ENCODE peak calls at places on chromosomes 12 and 14, in six cellular contexts. O, B, V, N, R and T are unnamed samples.

GRCh38 chr14:87678624-87679023 is 314.4 kb downstream of the GALC start:
- DNase-seq in R (no peak), O (no peak), V (no peak), N (no peak), B (no peak), T (no peak)

GRCh38 chr12:24838531-24838950 is 110.4 kb downstream of the BCAT1 start:
- DNase-seq in N (no peak), O (no peak), B (no peak), V (peak; percentile 83), R (peak; percentile 97), T (no peak)

GRCh38 chr14:66464261-66464660 is 21.9 kb upstream of the CCDC196 start:
- DNase-seq in N (no peak), R (no peak), O (no peak), B (no peak), V (no peak), T (no peak)

GRCh38 chr12:117907108-117907689 is 61.6 kb downstream of the KSR2 start:
- DNase-seq in V (no peak), B (no peak), R (no peak), O (no peak), N (no peak), T (no peak)

GRCh38 chr14:76948213-76948947 is 80.1 kb downstream of the IRF2BPL start:
- DNase-seq in B (no peak), N (no peak), V (no peak), O (no peak), R (no peak), T (no peak)

GRCh38 chr14:89634037-89634436 is 217.0 kb upstream of the FOXN3 start:
- DNase-seq in N (no peak), R (no peak), B (no peak), O (no peak), V (no peak), T (no peak)

GRCh38 chr12:107891967-107892366 is 117.5 kb downstream of the ASCL4 start:
- DNase-seq in R (peak; percentile 12), V (no peak), O (no peak), B (no peak), N (no peak), T (peak; percentile 9)

GRCh38 chr14:53620325-53620716 is 336.3 kb downstream of the BMP4 start:
- DNase-seq in N (no peak), B (no peak), O (no peak), V (no peak), R (no peak), T (no peak)

GRCh38 chr12:15689751-15690191 is 99.4 kb downstream of the EPS8 start:
- DNase-seq in V (no peak), N (no peak), O (no peak), R (peak; percentile 38), B (no peak), T (no peak)

GRCh38 chr12:18284461-18284860 is 23.1 kb downstream of the PIK3C2G start:
- DNase-seq in B (no peak), O (no peak), V (no peak), N (no peak), R (peak; percentile 33), T (no peak)

GRCh38 chr12:79761341-79761740 is 70.6 kb upstream of the PAWR start:
- DNase-seq in O (no peak), B (no peak), R (no peak), V (no peak), N (no peak), T (no peak)

GRCh38 chr14:106843951-106844483 is 1317.6 kb downstream of the TMEM121 start:
- DNase-seq in O (no peak), V (no peak), N (no peak), B (no peak), R (peak; percentile 40), T (peak; percentile 67)

GRCh38 chr12:15584366-15585041 is 204.7 kb downstream of the EPS8 start:
- DNase-seq in O (no peak), N (no peak), R (peak; percentile 88), B (no peak), V (no peak), T (peak; percentile 46)

GRCh38 chr14:54187439-54187838 is 209.4 kb upstream of the CDKN3 start:
- DNase-seq in O (no peak), R (no peak), B (no peak), N (no peak), V (no peak), T (no peak)

GRCh38 chr14:96741151-96741977 is 55.8 kb upstream of the VRK1 start:
- DNase-seq in O (peak; percentile 65), V (peak; percentile 27), B (no peak), N (peak; percentile 67), R (peak; percentile 50), T (peak; percentile 17)

GRCh38 chr14:77086017-77086727 is 11.9 kb upstream of the CIPC start:
- DNase-seq in R (peak; percentile 61), N (no peak), B (no peak), V (peak; percentile 68), O (no peak), T (no peak)

GRCh38 chr12:10690906-10691305 is 17.1 kb upstream of the STYK1 start:
- DNase-seq in N (no peak), O (no peak), V (no peak), B (no peak), R (no peak), T (no peak)

GRCh38 chr12:82383930-82384513 is 25.7 kb downstream of the METTL25 start:
- DNase-seq in N (no peak), V (peak; percentile 25), R (peak; percentile 58), O (no peak), B (no peak), T (peak; percentile 24)

GRCh38 chr14:93961610-93962009 is 14.8 kb downstream of the ASB2 start:
- DNase-seq in O (no peak), B (no peak), R (no peak), V (no peak), N (no peak), T (no peak)

GRCh38 chr12:22287776-22288621 is 46.5 kb downstream of the ST8SIA1 start:
- DNase-seq in O (no peak), B (no peak), N (peak; percentile 9), V (peak; percentile 55), R (peak; percentile 76), T (peak; percentile 60)

GRCh38 chr12:14185441-14186192 is 179.9 kb upstream of the ATF7IP start:
- DNase-seq in V (peak; percentile 41), R (peak; percentile 51), B (peak; percentile 10), N (no peak), O (no peak), T (peak; percentile 32)

GRCh38 chr12:9798008-9798619 is 29.2 kb upstream of the KLRF1 start:
- DNase-seq in O (no peak), V (peak; percentile 59), R (peak; percentile 79), B (peak; percentile 75), N (peak; percentile 26), T (peak; percentile 91)

GRCh38 chr14:80364274-80364673 is 153.0 kb upstream of the DIO2 start:
- DNase-seq in V (no peak), O (no peak), N (no peak), R (peak; percentile 66), B (no peak), T (peak; percentile 14)

GRCh38 chr12:64678835-64679234 is 68.5 kb downstream of the RASSF3 start:
- DNase-seq in N (no peak), O (no peak), R (no peak), V (no peak), B (no peak), T (no peak)

GRCh38 chr14:23078692-23079116 is 16.2 kb downstream of the ACIN1 start:
- DNase-seq in B (peak; percentile 68), R (peak; percentile 98), N (no peak), V (peak; percentile 94), O (no peak), T (no peak)

DNA sequence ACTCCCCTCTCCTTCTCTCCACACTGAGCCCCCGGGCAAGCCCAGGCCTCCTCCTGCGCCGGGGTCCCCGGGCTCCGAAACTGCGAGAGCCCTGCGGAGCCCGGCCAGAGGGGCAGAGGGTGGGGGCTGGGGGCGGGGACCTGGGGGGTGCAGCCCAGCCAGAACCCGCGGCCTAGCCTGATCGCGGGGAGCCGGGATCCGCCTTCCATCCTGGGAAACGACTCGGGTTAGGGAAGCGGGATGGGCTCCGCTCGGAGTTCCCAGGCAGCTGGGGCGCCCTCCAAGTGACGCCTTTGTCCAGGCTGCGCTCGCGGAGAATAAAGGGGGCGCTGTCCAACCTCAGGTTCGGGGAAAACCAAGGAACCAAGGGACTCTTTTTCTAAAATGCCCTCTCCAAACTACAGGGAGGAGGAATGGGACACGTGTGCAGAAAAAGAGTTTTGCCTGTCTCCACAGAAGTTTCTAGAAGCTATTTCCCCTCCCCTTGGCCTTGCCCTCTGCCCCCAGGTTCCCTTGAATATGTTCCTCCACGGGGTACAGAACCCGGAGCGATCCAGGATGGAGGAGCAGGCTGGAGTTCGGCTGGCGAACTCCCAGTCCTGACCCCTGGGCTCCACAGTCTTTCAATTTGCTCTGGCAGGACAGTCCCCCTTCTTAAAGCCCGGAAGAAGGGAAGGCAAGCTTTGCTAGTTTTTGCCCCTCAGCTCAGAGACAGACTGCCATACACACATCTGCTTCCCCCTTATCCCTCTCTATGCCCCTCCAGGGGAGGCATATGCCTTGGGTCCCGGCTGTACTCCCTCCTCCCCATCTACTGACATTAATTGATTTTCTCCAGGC is 13.9 kb downstream of the NKX2-1 start:
- DNase-seq in O (no peak), V (no peak), B (no peak), N (no peak), R (no peak), T (no peak)
- H3K4me3 ChIP-seq in O (no peak overlapping the region), V (no peak overlapping the region), B (no peak overlapping the region), N (no peak overlapping the region), R (no peak overlapping the region), T (no peak overlapping the region)

DNA sequence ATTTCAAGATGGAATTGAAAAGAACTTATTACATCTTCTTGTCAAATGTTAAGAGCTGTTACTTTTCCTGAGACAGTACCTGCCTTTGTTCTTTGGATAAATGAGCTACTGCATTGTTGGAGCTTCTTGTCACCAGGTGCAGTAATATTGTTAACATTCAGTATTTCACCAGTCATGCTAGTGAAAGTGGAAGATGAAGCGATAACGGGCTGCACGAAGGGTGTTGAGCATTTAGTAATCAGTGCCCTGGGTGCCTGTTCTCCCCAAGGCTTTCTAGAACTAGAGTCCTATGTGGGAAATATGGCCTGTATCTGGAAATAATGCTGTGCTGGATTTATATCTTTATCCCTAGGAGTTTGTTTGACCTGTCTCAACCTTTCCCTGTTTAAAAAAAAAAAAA is 83.2 kb downstream of the PPP2R5C start:
- DNase-seq in V (no peak), N (no peak), B (no peak), O (no peak), R (no peak), T (no peak)
- H3K4me3 ChIP-seq in V (no peak overlapping the region), N (no peak overlapping the region), B (no peak overlapping the region), O (no peak overlapping the region), R (no peak overlapping the region), T (no peak overlapping the region)

DNA sequence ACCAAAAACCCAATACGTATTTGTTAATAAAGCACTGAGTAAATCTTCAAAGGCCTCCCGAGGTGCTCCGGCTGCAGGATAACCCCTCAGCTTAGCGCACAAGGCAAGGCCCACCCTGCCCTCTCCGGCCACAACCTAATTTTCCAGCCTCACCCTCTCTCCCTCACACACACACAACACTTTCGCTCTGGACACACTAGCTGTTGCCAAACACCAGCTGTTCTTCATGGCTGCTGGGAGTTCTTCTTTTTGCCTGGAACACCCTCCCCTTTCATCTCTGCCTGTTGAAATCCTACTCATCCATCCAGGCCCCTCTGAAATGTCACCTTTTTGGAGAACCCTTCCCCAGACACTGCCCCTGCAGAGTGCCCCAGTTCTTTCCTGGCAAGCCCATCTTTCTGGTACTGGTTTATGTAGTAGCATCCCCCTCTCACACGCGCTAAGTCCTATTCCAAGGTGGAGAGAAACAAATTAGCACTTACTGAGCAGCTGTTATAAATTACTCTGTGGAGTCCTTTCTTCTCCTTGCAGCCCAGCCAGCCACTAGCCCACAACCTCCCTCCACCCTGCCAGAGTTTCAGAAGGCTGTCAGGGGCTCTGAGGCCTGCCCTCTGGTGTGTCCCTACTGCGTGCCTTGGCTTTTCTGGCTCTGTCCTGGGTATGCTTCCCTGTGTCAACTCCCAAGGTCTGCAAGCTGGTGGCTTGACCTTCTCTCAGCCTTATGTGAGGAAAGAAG is 808 bp upstream of the CRACR2A start:
- DNase-seq in R (peak; percentile 49), V (no peak), N (no peak), O (no peak), B (no peak), T (no peak)
- H3K4me3 ChIP-seq in R (peak overlapping the region; percentile 65), V (no peak overlapping the region), N (peak overlapping the region; percentile 93), O (peak overlapping the region; percentile 41), B (peak overlapping the region; percentile 20), T (peak overlapping the region; percentile 64)

GRCh38 chr12:26226629-26227375 is 31.4 kb downstream of the SSPN start:
- DNase-seq in B (no peak), O (peak; percentile 23), V (no peak), N (no peak), R (peak; percentile 19), T (no peak)
- H3K4me3 ChIP-seq in B (peak overlapping the region; percentile 66), O (peak overlapping the region; percentile 24), V (peak overlapping the region; percentile 57), N (no peak overlapping the region), R (peak overlapping the region; percentile 47), T (no peak overlapping the region)